ENCODE peak calls at places on chromosomes 16 and 17, in four cellular contexts. U is NCI-H774, Q is AG09309, P is ELR. C is an unnamed sample.

GRCh38 chr16:30474062-30474452 is 1.5 kb downstream of the ITGAL start:
- DNase-seq in U (no peak), Q (no peak), P (no peak), C (no peak)

GRCh38 chr16:67029249-67030096 is 524 bp downstream of the CBFB start:
- DNase-seq in U (no peak), Q (no peak), P (peak; percentile 66), C (no peak)

GRCh38 chr17:44266402-44267164 is 1.4 kb downstream of the SLC4A1 start:
- DNase-seq in U (no peak), Q (no peak), P (peak; percentile 17), C (no peak)

GRCh38 chr16:87849419-87850008 is 19.8 kb downstream of the SLC7A5 start:
- DNase-seq in U (no peak), Q (no peak), P (no peak), C (no peak)

GRCh38 chr16:8920676-8921625 is 38.8 kb downstream of the LITAFD start:
- DNase-seq in U (no peak), Q (no peak), P (no peak), C (no peak)

GRCh38 chr16:57070986-57071540 is 21.3 kb upstream of the CPNE2 start:
- DNase-seq in U (no peak), Q (no peak), P (no peak), C (no peak)

GRCh38 chr16:67101683-67102082 is 8.1 kb upstream of the PHAF1 start:
- DNase-seq in U (no peak), Q (no peak), P (peak; percentile 78), C (no peak)

GRCh38 chr16:75238853-75239371 is 12.5 kb downstream of the BCAR1 start:
- DNase-seq in U (no peak), Q (no peak), P (peak; percentile 61), C (no peak)

GRCh38 chr16:14110728-14111251 is 39.7 kb downstream of the MRTFB start:
- DNase-seq in U (no peak), Q (no peak), P (no peak), C (no peak)

GRCh38 chr16:1770328-1771071 is 843 bp downstream of the NME3 start:
- DNase-seq in U (no peak), Q (no peak), P (peak; percentile 63), C (peak; percentile 85)

GRCh38 chr17:40699359-40699758 is 4.2 kb downstream of the KRT24 start:
- DNase-seq in U (peak; percentile 38), Q (no peak), P (no peak), C (no peak)

GRCh38 chr16:9428355-9429005 is 337.0 kb downstream of the HAPSTR1 start:
- DNase-seq in U (no peak), Q (no peak), P (no peak), C (no peak)

GRCh38 chr17:73089322-73089721 is 3.2 kb downstream of the SLC39A11 start:
- DNase-seq in U (no peak), Q (no peak), P (no peak), C (no peak)

GRCh38 chr17:4440690-4441686 is 7.2 kb downstream of the SPNS3 start:
- DNase-seq in U (no peak), Q (no peak), P (no peak), C (no peak)

GRCh38 chr16:57653936-57654335 is 14.2 kb upstream of the ADGRG3 start:
- DNase-seq in U (no peak), Q (no peak), P (no peak), C (no peak)

GRCh38 chr17:47707056-47707791 is 13.3 kb downstream of the TBKBP1 start:
- DNase-seq in U (no peak), Q (no peak), P (no peak), C (no peak)